ENCODE peak calls at places on chromosomes 16 and 17, in seven cellular contexts. R, X, U, J, H, W and Z are unnamed samples.

GRCh38 chr17:75288784-75289121 is 480 bp downstream of the SLC25A19 start:
- DNase-seq in U (peak; percentile 69), R (peak; percentile 46), W (no peak), J (no peak), H (peak; percentile 55), X (no peak), Z (no peak)

GRCh38 chr16:53726625-53727024 is 22.7 kb downstream of the FTO start:
- DNase-seq in R (no peak), J (no peak), H (peak; percentile 24), U (peak; percentile 16), W (no peak), X (no peak), Z (no peak)

GRCh38 chr17:7074931-7075330 is 5.1 kb downstream of the CLEC10A start:
- DNase-seq in H (no peak), X (no peak), W (no peak), R (no peak), U (no peak), J (peak; percentile 19), Z (no peak)

GRCh38 chr17:56045907-56046306 is 107.4 kb upstream of the ANKFN1 start:
- DNase-seq in J (no peak), H (no peak), U (no peak), R (no peak), W (no peak), X (no peak), Z (no peak)

GRCh38 chr16:12215302-12216105 is 239.0 kb downstream of the SNX29 start:
- DNase-seq in U (peak; percentile 36), H (no peak), J (no peak), R (no peak), X (no peak), W (no peak), Z (no peak)

GRCh38 chr17:33598795-33599194 is 305.7 kb upstream of the ASIC2 start:
- DNase-seq in W (no peak), H (no peak), U (no peak), R (no peak), X (no peak), J (no peak), Z (no peak)

GRCh38 chr17:66903781-66904180 is 60.7 kb upstream of the CACNG4 start:
- DNase-seq in X (no peak), H (no peak), R (no peak), W (no peak), U (no peak), J (no peak), Z (no peak)

GRCh38 chr16:57366544-57367040 is 5.7 kb upstream of the CX3CL1 start:
- DNase-seq in X (no peak), W (no peak), H (no peak), J (no peak), U (no peak), R (no peak), Z (no peak)

GRCh38 chr16:19555938-19556778 is 655 bp downstream of the VPS35L start:
- DNase-seq in X (no peak), H (peak; percentile 72), J (no peak), W (peak; percentile 13), R (no peak), U (no peak), Z (no peak)

GRCh38 chr17:3657874-3658783 is 10.2 kb downstream of the TAX1BP3 start:
- DNase-seq in U (no peak), R (no peak), W (no peak), J (no peak), H (no peak), X (no peak), Z (no peak)

GRCh38 chr16:27430512-27430911 is 28.5 kb downstream of the IL21R start:
- DNase-seq in W (no peak), J (no peak), U (no peak), H (no peak), R (no peak), X (no peak), Z (no peak)

GRCh38 chr17:78186689-78187595 is at the start of the genes AFMID and TK1:
- DNase-seq in U (peak; percentile 96), J (peak; percentile 99), R (peak; percentile 99), W (peak; percentile 87), H (peak; percentile 99), X (peak; percentile 97), Z (peak; percentile 97)

GRCh38 chr16:50610331-50611262 is 62.4 kb downstream of the NKD1 start:
- DNase-seq in R (no peak), X (no peak), J (no peak), W (no peak), U (no peak), H (peak; percentile 28), Z (no peak)

GRCh38 chr16:72821551-72821950 is 226.4 kb downstream of the ZFHX3 start:
- DNase-seq in H (no peak), W (no peak), X (peak; percentile 31), J (no peak), U (no peak), R (no peak), Z (no peak)

GRCh38 chr17:1673041-1673790 is 11.5 kb downstream of the PRPF8 start:
- DNase-seq in R (no peak), U (no peak), W (no peak), X (no peak), J (no peak), H (no peak), Z (peak; percentile 67)

GRCh38 chr17:53032861-53033271 is 789.9 kb upstream of the KIF2B start:
- DNase-seq in R (no peak), U (peak; percentile 71), X (no peak), J (no peak), H (no peak), W (no peak), Z (no peak)

GRCh38 chr17:802481-802880 is 20.3 kb downstream of the MRM3 start:
- DNase-seq in R (no peak), W (no peak), H (no peak), J (no peak), X (no peak), U (no peak), Z (no peak)

GRCh38 chr16:35187665-35188225 is 1728.3 kb downstream of the TP53TG3F start:
- DNase-seq in U (no peak), W (no peak), H (no peak), X (no peak), J (no peak), R (no peak), Z (no peak)

GRCh38 chr17:78159575-78160158 is 8.7 kb upstream of the SYNGR2 start:
- DNase-seq in H (no peak), J (no peak), U (peak; percentile 90), W (peak; percentile 77), X (peak; percentile 68), R (no peak), Z (no peak)

GRCh38 chr17:72358465-72358864 is 237.6 kb downstream of the SOX9 start:
- DNase-seq in U (no peak), W (no peak), R (no peak), H (no peak), X (no peak), J (no peak), Z (no peak)

GRCh38 chr17:12078791-12079190 is 58.1 kb downstream of the MAP2K4 start:
- DNase-seq in W (no peak), J (no peak), X (no peak), H (no peak), R (no peak), U (no peak), Z (no peak)

GRCh38 chr16:10895053-10895946 is 18.3 kb downstream of the CIITA start:
- DNase-seq in H (peak; percentile 70), X (no peak), R (no peak), J (no peak), U (peak; percentile 48), W (no peak), Z (no peak)

GRCh38 chr16:51877686-51878085 is 669.3 kb downstream of the TOX3 start:
- DNase-seq in J (no peak), R (no peak), U (no peak), H (no peak), W (no peak), X (no peak), Z (no peak)

GRCh38 chr16:57191056-57191536 is 5.0 kb downstream of the RSPRY1 start:
- DNase-seq in U (no peak), J (no peak), H (no peak), X (no peak), W (no peak), R (no peak), Z (no peak)

GRCh38 chr17:10631048-10631700 is 25.9 kb downstream of the MYH3 start:
- DNase-seq in H (peak; percentile 37), W (no peak), R (no peak), J (no peak), X (no peak), U (no peak), Z (no peak)

GRCh38 chr17:13031718-13032350 is 14.0 kb upstream of the ELAC2 start:
- DNase-seq in U (peak; percentile 10), W (no peak), J (no peak), X (no peak), R (peak; percentile 53), H (peak; percentile 62), Z (peak; percentile 71)

GRCh38 chr16:66270333-66270927 is 96.1 kb upstream of the CDH5 start:
- DNase-seq in H (peak; percentile 81), J (peak; percentile 70), U (peak; percentile 65), W (no peak), R (peak; percentile 68), X (peak; percentile 10), Z (peak; percentile 78)

GRCh38 chr16:813204-813915 is 12.8 kb upstream of the GNG13 start:
- DNase-seq in R (no peak), H (peak; percentile 84), J (no peak), U (peak; percentile 12), W (no peak), X (no peak), Z (no peak)

GRCh38 chr17:27082023-27082774 is 211.7 kb upstream of the WSB1 start:
- DNase-seq in R (no peak), J (no peak), X (no peak), W (no peak), H (no peak), U (no peak), Z (no peak)

GRCh38 chr16:54932737-54933254 is 2.1 kb downstream of the IRX5 start:
- DNase-seq in H (no peak), R (no peak), J (no peak), W (no peak), U (no peak), X (no peak), Z (no peak)
- TF ChIP-seq CTCF in H (no peak), R (no peak), J (no peak), W (no peak), U (no peak), X (no peak), Z (no peak)

GRCh38 chr17:69430488-69430887 is 16.0 kb downstream of the MAP2K6 start:
- DNase-seq in X (peak; percentile 52), W (no peak), H (no peak), J (no peak), R (no peak), U (no peak), Z (no peak)
- TF ChIP-seq POLR2AphosphoS5 in X (peak; percentile 22), W (no peak), H (no peak), J (no peak), R (no peak), U (no peak), Z (peak; percentile 69)

DNA sequence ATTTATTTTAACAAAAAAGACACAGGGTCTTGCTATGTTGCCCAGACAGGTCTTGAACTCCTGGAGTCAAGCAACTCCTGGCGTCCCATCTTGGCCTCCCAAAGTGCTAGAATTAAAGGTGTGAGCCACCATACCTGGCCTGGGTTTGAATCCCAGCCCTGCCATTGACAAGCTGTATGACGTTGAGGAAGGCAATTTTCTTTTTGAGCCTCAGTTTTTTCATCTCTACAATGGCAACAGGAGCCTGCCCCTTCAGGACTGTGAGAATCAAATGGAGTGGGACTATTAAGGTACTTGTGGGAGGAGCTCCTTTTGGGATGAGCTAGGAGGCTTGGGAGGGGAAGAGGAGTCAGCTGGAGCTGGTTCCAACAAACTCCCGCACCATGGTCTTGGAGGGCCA is 6.2 kb downstream of the RARA start:
- DNase-seq in U (no peak), J (peak; percentile 10), X (no peak), R (peak; percentile 17), H (no peak), W (no peak), Z (no peak)
- H3K4me1 ChIP-seq in U (peaks cover 86% of the 10 kb centered on the region), J (peaks cover 38% of the 10 kb centered on the region), X (peaks cover 28% of the 10 kb centered on the region), R (peaks cover 94% of the 10 kb centered on the region), H (peaks cover 55% of the 10 kb centered on the region), W (peaks cover 52% of the 10 kb centered on the region), Z (peaks cover 93% of the 10 kb centered on the region)

GRCh38 chr16:85894266-85894665 is 4.7 kb upstream of the IRF8 start:
- DNase-seq in J (no peak), W (no peak), R (no peak), U (peak; percentile 40), H (no peak), X (no peak), Z (no peak)
- TF ChIP-seq CTCF in J (no peak), W (peak; percentile 45), R (no peak), U (peak; percentile 71), H (no peak), X (no peak), Z (no peak)